ENCODE peak calls at places on chromosomes 11 and 22, in five cellular contexts. S, X, N, Z and A are unnamed samples.
A peak's percentile ranks its signal among the peaks of the same experiment; 100 is the strongest.

GRCh38 chr22:35743466-35743865 is 25.8 kb downstream of the APOL5 start:
- DNase-seq in S (no peak), X (no peak), N (peak; percentile 56), Z (no peak), A (peak; percentile 20)

GRCh38 chr11:24496728-24497396 is at the start of gene LUZP2:
- DNase-seq in S (no peak), X (no peak), N (peak; percentile 1), Z (peak; percentile 59), A (peak; percentile 60)

GRCh38 chr11:77823775-77824174 is 2.8 kb downstream of the AAMDC start:
- DNase-seq in S (no peak), X (no peak), N (peak; percentile 54), Z (no peak), A (peak; percentile 53)

GRCh38 chr11:79786961-79787360 is 346.1 kb upstream of the TENM4 start:
- DNase-seq in S (no peak), X (no peak), N (no peak), Z (no peak), A (no peak)

GRCh38 chr11:94077568-94078293 is 50.9 kb upstream of the PANX1 start:
- DNase-seq in S (no peak), X (no peak), N (no peak), Z (no peak), A (no peak)

GRCh38 chr11:773425-773824 is 3.9 kb downstream of the GATD1 start:
- DNase-seq in S (no peak), X (no peak), N (no peak), Z (peak; percentile 55), A (no peak)

GRCh38 chr11:74182635-74183034 is 11.5 kb downstream of the PPME1 start:
- DNase-seq in S (no peak), X (no peak), N (peak; percentile 9), Z (no peak), A (peak; percentile 25)

GRCh38 chr11:74683941-74684481 is 47.2 kb downstream of the CHRDL2 start:
- DNase-seq in S (no peak), X (no peak), N (peak; percentile 53), Z (no peak), A (peak; percentile 58)